ENCODE peak calls at places on chromosomes 5 and 9, in six cellular contexts. C is IMR-90, T is mesendoderm, K is H9, W is mesenchymal stem cell, X is H1. I is an unnamed sample.

GRCh38 chr9:126625329-126626116 is 11.8 kb downstream of the LMX1B start:
- DNase-seq in C (no peak), T (peak; percentile 41), K (peak; percentile 42), W (no peak), X (no peak), I (no peak)

GRCh38 chr5:73853091-73853490 is 227.1 kb downstream of the ARHGEF28 start:
- DNase-seq in C (peak; percentile 73), T (peak; percentile 32), K (no peak), W (peak; percentile 48), X (no peak), I (no peak)

GRCh38 chr5:111277061-111277460 is 52.9 kb downstream of the CAMK4 start:
- DNase-seq in C (no peak), T (no peak), K (no peak), W (no peak), X (no peak), I (no peak)

GRCh38 chr9:128383791-128384190 is 12.6 kb downstream of the URM1 start:
- DNase-seq in C (no peak), T (no peak), K (no peak), W (no peak), X (no peak), I (no peak)

GRCh38 chr9:76564300-76564699 is 105.3 kb downstream of the GCNT1 start:
- DNase-seq in C (peak; percentile 47), T (no peak), K (no peak), W (no peak), X (no peak), I (no peak)

GRCh38 chr9:70156729-70157128 is 102.0 kb upstream of the SMC5 start:
- DNase-seq in C (peak; percentile 73), T (no peak), K (no peak), W (peak; percentile 50), X (no peak), I (no peak)

GRCh38 chr9:137968235-137968634 is 90.7 kb downstream of the CACNA1B start:
- DNase-seq in C (no peak), T (peak; percentile 22), K (peak; percentile 38), W (no peak), X (no peak), I (no peak)

GRCh38 chr5:17277907-17278306 is 60.5 kb downstream of the BASP1 start:
- DNase-seq in C (no peak), T (no peak), K (no peak), W (no peak), X (no peak), I (no peak)

GRCh38 chr5:122948319-122948718 is 88.2 kb downstream of the PPIC start:
- DNase-seq in C (no peak), T (no peak), K (no peak), W (no peak), X (no peak), I (no peak)

GRCh38 chr5:5183192-5183699 is 43.1 kb downstream of the ADAMTS16 start:
- DNase-seq in C (no peak), T (peak; percentile 71), K (peak; percentile 92), W (no peak), X (peak; percentile 78), I (no peak)

GRCh38 chr9:20357207-20357503 is 265.1 kb downstream of the MLLT3 start:
- DNase-seq in C (no peak), T (no peak), K (no peak), W (no peak), X (no peak), I (no peak)

GRCh38 chr5:110768138-110768845 is 29.5 kb downstream of the SLC25A46 start:
- DNase-seq in C (peak; percentile 77), T (peak; percentile 3), K (no peak), W (no peak), X (no peak), I (no peak)

GRCh38 chr5:112109331-112109993 is 309.6 kb downstream of the EPB41L4A start:
- DNase-seq in C (peak; percentile 87), T (peak; percentile 90), K (peak; percentile 78), W (peak; percentile 40), X (peak; percentile 17), I (no peak)

GRCh38 chr5:2591777-2592453 is 159.6 kb downstream of the IRX2 start:
- DNase-seq in C (no peak), T (no peak), K (peak; percentile 59), W (no peak), X (no peak), I (no peak)
- H2AK5ac ChIP-seq in C (no peak overlapping the region), T (no peak overlapping the region), K (no peak overlapping the region), W (no peak overlapping the region), X (no peak overlapping the region), I (no peak overlapping the region)

DNA sequence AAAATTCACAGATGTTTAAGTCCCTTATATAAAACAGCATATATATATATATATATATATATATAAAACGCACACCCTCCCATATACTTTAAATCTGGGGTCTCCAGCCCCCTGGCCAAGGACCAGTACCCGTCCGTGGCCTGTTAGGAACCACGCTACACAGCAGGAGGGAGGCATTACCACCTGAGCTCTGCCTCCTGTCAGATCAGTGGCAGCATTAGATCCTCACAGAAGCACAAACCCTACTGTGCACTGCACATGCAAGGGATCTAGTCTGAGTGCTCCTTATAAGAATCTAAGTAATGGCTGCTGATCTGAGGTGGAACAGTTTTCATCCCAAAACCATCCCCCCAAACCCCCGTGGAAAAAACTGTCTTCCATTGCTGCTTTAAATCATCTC is 9.0 kb downstream of the PSIP1 start:
- DNase-seq in C (no peak), T (no peak), K (no peak), W (no peak), X (no peak), I (no peak)
- H3K4me1 ChIP-seq in C (peaks cover 1% of the 10 kb centered on the region), T (no peaks in the 10 kb centered on the region), K (no peaks in the 10 kb centered on the region), W (peaks cover 1% of the 10 kb centered on the region), X (no peaks in the 10 kb centered on the region), I (no peaks in the 10 kb centered on the region)

GRCh38 chr5:178228609-178229008 is 4.0 kb downstream of the PHYKPL start:
- DNase-seq in C (no peak), T (no peak), K (no peak), W (no peak), X (no peak), I (no peak)
- H2BK15ac ChIP-seq in C (no peak overlapping the region), T (no peak overlapping the region), K (no peak overlapping the region), W (no peak overlapping the region), X (no peak overlapping the region), I (no peak overlapping the region)

DNA sequence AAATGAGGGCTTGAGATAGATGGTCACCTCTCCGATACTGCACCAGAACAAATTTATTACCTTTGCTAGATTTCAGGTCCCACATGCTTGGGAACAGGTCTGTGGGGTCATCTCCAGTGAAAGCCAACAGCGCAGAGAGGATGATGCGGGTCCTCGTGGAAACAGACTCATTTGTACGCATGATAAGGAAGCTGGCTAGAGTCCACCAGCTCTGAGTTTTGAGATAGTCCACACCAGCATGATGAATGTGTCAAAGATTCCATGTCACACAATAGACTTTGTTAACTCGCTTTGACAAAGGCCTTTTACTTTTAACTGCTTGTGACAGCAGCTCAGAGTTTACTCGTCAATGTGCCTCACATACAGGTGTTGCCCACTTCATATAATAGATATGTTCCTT is 105.4 kb upstream of the TBCA start:
- DNase-seq in C (peak; percentile 18), T (no peak), K (no peak), W (no peak), X (no peak), I (no peak)
- H2AK5ac ChIP-seq in C (peak overlapping the region; percentile 91), T (no peak overlapping the region), K (no peak overlapping the region), W (no peak overlapping the region), X (no peak overlapping the region), I (no peak overlapping the region)

DNA sequence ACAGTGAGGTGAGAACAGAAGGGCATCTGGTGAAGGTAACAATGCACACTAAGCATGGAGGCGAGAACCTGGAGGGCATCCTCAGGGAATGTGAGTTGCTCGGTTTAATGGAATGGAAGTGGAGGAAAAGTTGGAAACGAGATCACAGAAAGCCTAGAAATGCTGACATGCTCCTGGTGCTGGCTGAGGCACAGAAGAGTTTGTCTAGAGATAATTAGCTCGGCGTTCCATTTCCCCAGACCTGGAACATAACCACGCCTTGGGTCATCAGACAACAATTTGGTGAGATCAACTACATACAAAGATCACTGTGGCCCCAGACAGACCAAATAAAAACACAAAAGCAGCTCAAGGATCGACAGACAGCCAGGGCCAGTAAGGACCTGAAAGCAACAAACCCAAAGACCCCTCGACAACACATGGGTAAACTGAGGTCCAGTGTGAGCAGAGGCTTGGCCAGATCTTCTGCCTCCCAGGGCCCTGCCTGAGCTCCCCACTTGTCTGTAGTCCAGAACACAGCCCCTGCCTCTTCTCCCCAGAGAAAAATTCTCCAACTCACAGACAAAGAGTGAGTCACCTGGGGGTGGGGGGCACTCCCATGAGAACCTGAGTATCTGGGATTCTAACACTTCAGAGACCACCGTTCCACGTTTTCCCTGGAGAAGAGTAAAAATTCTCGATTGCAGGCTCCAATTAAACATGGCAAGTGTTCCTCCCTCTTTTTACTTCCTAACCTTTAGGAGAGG is 52.5 kb downstream of the SHB start:
- DNase-seq in C (peak; percentile 63), T (peak; percentile 50), K (no peak), W (peak; percentile 69), X (no peak), I (no peak)
- H3K4me1 ChIP-seq in C (peaks cover 41% of the 10 kb centered on the region), T (peaks cover 37% of the 10 kb centered on the region), K (peaks cover 27% of the 10 kb centered on the region), W (peaks cover 58% of the 10 kb centered on the region), X (peaks cover 46% of the 10 kb centered on the region), I (peaks cover 48% of the 10 kb centered on the region)

GRCh38 chr5:133926960-133927615 is 41.3 kb downstream of the C5orf15 start:
- DNase-seq in C (no peak), T (no peak), K (no peak), W (no peak), X (no peak), I (no peak)
- H2BK15ac ChIP-seq in C (no peak overlapping the region), T (no peak overlapping the region), K (no peak overlapping the region), W (no peak overlapping the region), X (no peak overlapping the region), I (no peak overlapping the region)

GRCh38 chr5:60372786-60373185 is 327.2 kb downstream of the DEPDC1B start:
- DNase-seq in C (no peak), T (no peak), K (no peak), W (no peak), X (no peak), I (no peak)

GRCh38 chr5:60371065-60371464 is 328.9 kb downstream of the DEPDC1B start:
- DNase-seq in C (no peak), T (no peak), K (no peak), W (no peak), X (no peak), I (no peak)

GRCh38 chr5:60377826-60378225 is 322.1 kb downstream of the DEPDC1B start:
- DNase-seq in C (no peak), T (no peak), K (no peak), W (no peak), X (no peak), I (no peak)

GRCh38 chr5:60376860-60377259 is 323.1 kb downstream of the DEPDC1B start:
- DNase-seq in C (no peak), T (no peak), K (no peak), W (no peak), X (no peak), I (no peak)

GRCh38 chr5:60374409-60374808 is 325.6 kb downstream of the DEPDC1B start:
- DNase-seq in C (no peak), T (no peak), K (no peak), W (no peak), X (no peak), I (no peak)
- H2AK5ac ChIP-seq in C (no peak overlapping the region), T (no peak overlapping the region), K (no peak overlapping the region), W (no peak overlapping the region), X (no peak overlapping the region), I (no peak overlapping the region)